ENCODE peak calls at places on chromosomes 7 and 10, in eight cellular contexts. One of them, this sample, is unnamed.
A peak's percentile ranks its signal among the peaks of the same experiment; 100 is the strongest.

GRCh38 chr7:16585540-16585939 is 58.9 kb downstream of the LRRC72 start:
- DNase-seq in effector CD4-positive, alpha-beta T cell: no peak
- DNase-seq in heart left ventricle: no peak
- DNase-seq in IMR-90: no peak
- DNase-seq in activated naive CD4-positive, alpha-beta T cell: no peak
- DNase-seq in hippocampal formation: no peak
- DNase-seq in glutamatergic neuron: no peak
- DNase-seq in endothelial cell of umbilical vein: no peak
- DNase-seq in this sample: no peak

GRCh38 chr10:62426086-62426485 is 51.9 kb downstream of the ZNF365 start:
- DNase-seq in IMR-90: peak; percentile 60
- DNase-seq in hippocampal formation: no peak
- DNase-seq in glutamatergic neuron: no peak
- DNase-seq in heart left ventricle: no peak
- DNase-seq in activated naive CD4-positive, alpha-beta T cell: no peak
- DNase-seq in effector CD4-positive, alpha-beta T cell: no peak
- DNase-seq in endothelial cell of umbilical vein: no peak
- DNase-seq in this sample: no peak

GRCh38 chr7:118280319-118281012 is 56.0 kb downstream of the ANKRD7 start:
- DNase-seq in IMR-90: no peak
- DNase-seq in activated naive CD4-positive, alpha-beta T cell: no peak
- DNase-seq in heart left ventricle: no peak
- DNase-seq in endothelial cell of umbilical vein: peak; percentile 69
- DNase-seq in glutamatergic neuron: no peak
- DNase-seq in effector CD4-positive, alpha-beta T cell: no peak
- DNase-seq in hippocampal formation: no peak
- DNase-seq in this sample: no peak

GRCh38 chr10:129929343-129930297 is 34.5 kb downstream of the EBF3 start:
- DNase-seq in heart left ventricle: no peak
- DNase-seq in glutamatergic neuron: peak; percentile 11
- DNase-seq in IMR-90: no peak
- DNase-seq in endothelial cell of umbilical vein: no peak
- DNase-seq in hippocampal formation: no peak
- DNase-seq in activated naive CD4-positive, alpha-beta T cell: no peak
- DNase-seq in effector CD4-positive, alpha-beta T cell: no peak
- DNase-seq in this sample: no peak

GRCh38 chr10:71036586-71036985 is 148.2 kb upstream of the PCBD1 start:
- DNase-seq in heart left ventricle: no peak
- DNase-seq in hippocampal formation: no peak
- DNase-seq in effector CD4-positive, alpha-beta T cell: no peak
- DNase-seq in glutamatergic neuron: no peak
- DNase-seq in activated naive CD4-positive, alpha-beta T cell: no peak
- DNase-seq in endothelial cell of umbilical vein: no peak
- DNase-seq in IMR-90: no peak
- DNase-seq in this sample: no peak

GRCh38 chr10:78318305-78318704 is 284.6 kb downstream of the RPS24 start:
- DNase-seq in effector CD4-positive, alpha-beta T cell: no peak
- DNase-seq in glutamatergic neuron: no peak
- DNase-seq in endothelial cell of umbilical vein: no peak
- DNase-seq in activated naive CD4-positive, alpha-beta T cell: no peak
- DNase-seq in hippocampal formation: no peak
- DNase-seq in heart left ventricle: no peak
- DNase-seq in IMR-90: no peak
- DNase-seq in this sample: no peak

GRCh38 chr7:30920584-30921539 is 9.2 kb downstream of the AQP1 start:
- DNase-seq in glutamatergic neuron: peak; percentile 9
- DNase-seq in heart left ventricle: peak; percentile 72
- DNase-seq in endothelial cell of umbilical vein: peak; percentile 81
- DNase-seq in activated naive CD4-positive, alpha-beta T cell: no peak
- DNase-seq in IMR-90: peak; percentile 49
- DNase-seq in effector CD4-positive, alpha-beta T cell: no peak
- DNase-seq in hippocampal formation: no peak
- DNase-seq in this sample: no peak

GRCh38 chr10:127407551-127407950 is 141.6 kb upstream of the NPS start:
- DNase-seq in IMR-90: no peak
- DNase-seq in glutamatergic neuron: no peak
- DNase-seq in endothelial cell of umbilical vein: no peak
- DNase-seq in activated naive CD4-positive, alpha-beta T cell: no peak
- DNase-seq in heart left ventricle: no peak
- DNase-seq in hippocampal formation: no peak
- DNase-seq in effector CD4-positive, alpha-beta T cell: no peak
- DNase-seq in this sample: no peak

GRCh38 chr7:86574006-86574405 is 69.7 kb upstream of the GRM3 start:
- DNase-seq in activated naive CD4-positive, alpha-beta T cell: no peak
- DNase-seq in heart left ventricle: no peak
- DNase-seq in IMR-90: no peak
- DNase-seq in effector CD4-positive, alpha-beta T cell: no peak
- DNase-seq in endothelial cell of umbilical vein: no peak
- DNase-seq in hippocampal formation: no peak
- DNase-seq in glutamatergic neuron: no peak
- DNase-seq in this sample: no peak

GRCh38 chr7:88306590-88307048 is at the start of gene STEAP4:
- DNase-seq in endothelial cell of umbilical vein: no peak
- DNase-seq in effector CD4-positive, alpha-beta T cell: no peak
- DNase-seq in heart left ventricle: peak; percentile 87
- DNase-seq in hippocampal formation: no peak
- DNase-seq in glutamatergic neuron: peak; percentile 40
- DNase-seq in activated naive CD4-positive, alpha-beta T cell: no peak
- DNase-seq in IMR-90: peak; percentile 0
- DNase-seq in this sample: no peak

GRCh38 chr7:106659369-106659962 is 1.5 kb downstream of the CCDC71L start:
- DNase-seq in IMR-90: peak; percentile 18
- DNase-seq in hippocampal formation: no peak
- DNase-seq in activated naive CD4-positive, alpha-beta T cell: no peak
- DNase-seq in effector CD4-positive, alpha-beta T cell: no peak
- DNase-seq in glutamatergic neuron: no peak
- DNase-seq in heart left ventricle: no peak
- DNase-seq in endothelial cell of umbilical vein: no peak
- DNase-seq in this sample: no peak

GRCh38 chr7:150428671-150429451 is 21.6 kb upstream of the GIMAP8 start:
- DNase-seq in activated naive CD4-positive, alpha-beta T cell: no peak
- DNase-seq in endothelial cell of umbilical vein: no peak
- DNase-seq in glutamatergic neuron: peak; percentile 71
- DNase-seq in heart left ventricle: no peak
- DNase-seq in effector CD4-positive, alpha-beta T cell: no peak
- DNase-seq in hippocampal formation: no peak
- DNase-seq in IMR-90: peak; percentile 92
- DNase-seq in this sample: no peak

GRCh38 chr10:45476559-45476958 is 102.5 kb downstream of the ALOX5 start:
- DNase-seq in activated naive CD4-positive, alpha-beta T cell: no peak
- DNase-seq in glutamatergic neuron: no peak
- DNase-seq in IMR-90: no peak
- DNase-seq in effector CD4-positive, alpha-beta T cell: no peak
- DNase-seq in endothelial cell of umbilical vein: no peak
- DNase-seq in heart left ventricle: no peak
- DNase-seq in hippocampal formation: no peak
- DNase-seq in this sample: no peak

GRCh38 chr7:100865971-100866720 is 1.0 kb upstream of the TRIP6 start:
- DNase-seq in heart left ventricle: peak; percentile 87
- DNase-seq in endothelial cell of umbilical vein: peak; percentile 67
- DNase-seq in activated naive CD4-positive, alpha-beta T cell: no peak
- DNase-seq in IMR-90: no peak
- DNase-seq in effector CD4-positive, alpha-beta T cell: no peak
- DNase-seq in glutamatergic neuron: no peak
- DNase-seq in hippocampal formation: no peak
- DNase-seq in this sample: no peak

GRCh38 chr10:116207690-116208089 is 65.3 kb downstream of the GFRA1 start:
- DNase-seq in activated naive CD4-positive, alpha-beta T cell: no peak
- DNase-seq in glutamatergic neuron: no peak
- DNase-seq in endothelial cell of umbilical vein: no peak
- DNase-seq in hippocampal formation: no peak
- DNase-seq in heart left ventricle: no peak
- DNase-seq in IMR-90: no peak
- DNase-seq in effector CD4-positive, alpha-beta T cell: no peak
- DNase-seq in this sample: no peak

GRCh38 chr7:97798036-97799019 is 66.4 kb downstream of the TAC1 start:
- DNase-seq in heart left ventricle: no peak
- DNase-seq in activated naive CD4-positive, alpha-beta T cell: no peak
- DNase-seq in hippocampal formation: no peak
- DNase-seq in effector CD4-positive, alpha-beta T cell: no peak
- DNase-seq in glutamatergic neuron: no peak
- DNase-seq in IMR-90: no peak
- DNase-seq in endothelial cell of umbilical vein: no peak
- DNase-seq in this sample: no peak

GRCh38 chr7:114689391-114689790 is 232.5 kb upstream of the MDFIC start:
- DNase-seq in effector CD4-positive, alpha-beta T cell: no peak
- DNase-seq in heart left ventricle: no peak
- DNase-seq in glutamatergic neuron: no peak
- DNase-seq in activated naive CD4-positive, alpha-beta T cell: no peak
- DNase-seq in endothelial cell of umbilical vein: no peak
- DNase-seq in hippocampal formation: no peak
- DNase-seq in IMR-90: no peak
- DNase-seq in this sample: no peak

GRCh38 chr7:43248961-43249807 is 136.7 kb downstream of the HECW1 start:
- DNase-seq in heart left ventricle: no peak
- DNase-seq in activated naive CD4-positive, alpha-beta T cell: no peak
- DNase-seq in effector CD4-positive, alpha-beta T cell: no peak
- DNase-seq in glutamatergic neuron: no peak
- DNase-seq in IMR-90: peak; percentile 77
- DNase-seq in endothelial cell of umbilical vein: no peak
- DNase-seq in hippocampal formation: peak; percentile 35
- DNase-seq in this sample: no peak